ENCODE peak calls at places on chromosomes 3 and 15, in six cellular contexts. P is breast epithelium, Y is A549, R is body of pancreas, Z is HCT116, V is adrenal gland. C is an unnamed sample.

GRCh38 chr3:107366766-107367165 is 10.5 kb upstream of the CCDC54 start:
- DNase-seq in P (no peak), Y (peak), R (no peak), Z (no peak), V (no peak), C (no peak)

GRCh38 chr15:73454096-73454495 is 11.1 kb downstream of the REC114 start:
- DNase-seq in P (no peak), Y (no peak), R (no peak), Z (no peak), V (no peak), C (no peak)

GRCh38 chr3:193594946-193595689 is 2.1 kb downstream of the OPA1 start:
- DNase-seq in P (no peak), Y (no peak), R (no peak), Z (no peak), V (no peak), C (no peak)

GRCh38 chr3:187516446-187516845 is 148.3 kb downstream of the RTP4 start:
- DNase-seq in P (no peak), Y (no peak), R (no peak), Z (no peak), V (no peak), C (no peak)

GRCh38 chr15:23075927-23076326 is 36.6 kb upstream of the TUBGCP5 start:
- DNase-seq in P (no peak), Y (no peak), R (no peak), Z (no peak), V (no peak), C (no peak)

GRCh38 chr3:13150624-13151023 is 77.4 kb upstream of the IQSEC1 start:
- DNase-seq in P (no peak), Y (no peak), R (no peak), Z (no peak), V (no peak), C (no peak)

GRCh38 chr3:123371859-123372767 is 76.8 kb downstream of the ADCY5 start:
- DNase-seq in P (no peak), Y (no peak), R (no peak), Z (no peak), V (no peak), C (no peak)

GRCh38 chr3:9934235-9934621 is 594 bp downstream of the CRELD1 start:
- DNase-seq in P (no peak), Y (no peak), R (peak), Z (no peak), V (no peak), C (no peak)

GRCh38 chr15:57321973-57322601 is 54.2 kb upstream of the CGNL1 start:
- DNase-seq in P (no peak), Y (no peak), R (no peak), Z (no peak), V (no peak), C (no peak)

GRCh38 chr15:71296032-71296686 is 180.9 kb downstream of the THSD4 start:
- DNase-seq in P (peak), Y (peak), R (no peak), Z (peak), V (no peak), C (peak)

GRCh38 chr3:183375337-183375736 is 53.1 kb downstream of the MCF2L2 start:
- DNase-seq in P (no peak), Y (no peak), R (no peak), Z (no peak), V (no peak), C (no peak)

GRCh38 chr3:97823503-97824004 is 1.7 kb downstream of the CRYBG3 start:
- DNase-seq in P (no peak), Y (no peak), R (no peak), Z (no peak), V (no peak), C (no peak)

GRCh38 chr15:74628199-74628598 is 12.6 kb downstream of the CLK3 start:
- DNase-seq in P (no peak), Y (no peak), R (no peak), Z (no peak), V (no peak), C (no peak)

GRCh38 chr15:49814709-49815108 is 193.9 kb downstream of the DTWD1 start:
- DNase-seq in P (no peak), Y (no peak), R (no peak), Z (no peak), V (no peak), C (no peak)

GRCh38 chr3:160399347-160400047 is at the start of gene SMC4:
- DNase-seq in P (peak), Y (peak), R (peak), Z (peak), V (peak), C (peak)
- TF ChIP-seq POLR2A in P (no peak), Y (peak), R (peak), Z (peak), V (peak), C (peak)

DNA sequence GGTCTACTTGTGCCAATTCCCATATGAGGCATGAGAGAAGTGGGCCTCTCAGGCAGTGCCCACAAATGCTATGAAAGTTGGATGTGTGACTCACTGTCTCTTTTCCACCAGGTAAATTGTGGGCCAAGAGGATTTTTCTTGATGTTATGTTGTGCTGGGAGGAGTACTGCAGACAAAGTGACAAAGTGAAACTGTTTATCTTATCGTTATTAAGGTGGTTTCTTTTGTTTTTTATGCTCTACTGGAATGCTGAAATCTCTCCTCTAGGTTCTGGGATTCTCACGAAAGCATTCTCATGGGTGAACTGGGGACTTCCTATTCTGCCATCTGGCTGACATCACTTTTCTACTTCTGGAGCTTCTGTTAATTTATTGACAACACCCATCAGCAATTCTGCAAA is 919.6 kb upstream of the EPHA6 start:
- DNase-seq in P (no peak), Y (no peak), R (no peak), Z (no peak), V (no peak), C (no peak)
- H3K4me3 ChIP-seq in P (no peak), Y (no peak), R (no peak), Z (no peak), V (no peak), C (no peak)

GRCh38 chr3:8201886-8202285 is 299.7 kb upstream of the LMCD1 start:
- DNase-seq in P (no peak), Y (no peak), R (no peak), Z (no peak), V (no peak), C (no peak)
- H3K27ac ChIP-seq in P (no peak), Y (no peak), R (no peak), Z (no peak), V (no peak), C (no peak)

GRCh38 chr3:32420138-32420981 is 28.7 kb downstream of the CMTM7 start:
- DNase-seq in P (peak), Y (peak), R (peak), Z (peak), V (no peak), C (no peak)
- TF ChIP-seq POLR2A in P (no peak), Y (no peak), R (peak), Z (no peak), V (no peak), C (no peak)

GRCh38 chr3:53716998-53717397 is 129.2 kb downstream of the CHDH start:
- DNase-seq in P (no peak), Y (no peak), R (no peak), Z (no peak), V (no peak), C (no peak)
- H3K4me3 ChIP-seq in P (no peak), Y (no peak), R (no peak), Z (no peak), V (no peak), C (no peak)

DNA sequence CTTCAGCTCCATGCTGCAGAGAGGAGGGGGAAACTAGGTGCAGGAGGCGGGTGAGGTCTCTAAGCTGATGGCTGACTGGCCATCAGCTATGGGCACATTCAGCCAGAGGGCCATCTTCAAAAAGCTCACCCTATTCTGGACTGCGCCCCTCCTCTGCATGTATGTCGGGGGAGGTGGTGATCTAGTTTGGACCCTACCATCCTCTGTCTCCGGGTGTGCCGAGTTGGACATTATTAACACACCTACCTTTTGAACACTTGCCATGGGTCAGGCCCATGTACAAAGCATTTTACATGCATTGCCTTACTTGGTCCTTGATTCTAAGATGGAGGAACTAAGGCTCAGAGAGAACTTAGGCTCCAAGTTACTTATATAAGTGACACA is 1.4 kb downstream of the NISCH start:
- DNase-seq in P (no peak), Y (no peak), R (no peak), Z (no peak), V (no peak), C (no peak)
- H3K27ac ChIP-seq in P (peak), Y (no peak), R (peak), Z (peak), V (no peak), C (peak)

C was measured in transverse colon.